ENCODE peak calls at places on chromosomes 7 and 10, in ten cellular contexts. One of them, this sample, is unnamed.

GRCh38 chr10:71011141-71011540 is 122.8 kb upstream of the PCBD1 start:
- DNase-seq in activated T-cell treated with anti-CD3 and anti-CD28 coated beads for 4 hours: no peak
- DNase-seq in astrocyte of the spinal cord: no peak
- DNase-seq in activated CD4-positive, alpha-beta T cell treated with anti-CD3 and anti-CD28 coated beads, Interleukin-2, amount 10 ng/mL, durations not matched to agents 24 days and 14 days: no peak
- DNase-seq in activated T-helper 1 cell treated with Interleukin-2 at 50 U/mL for 16 hours: no peak
- DNase-seq in stimulated activated CD4-positive, alpha-beta T cell treated with anti-CD3 and anti-CD28 coated beads, Interleukin-4, amount 100 ng/mL, for 24 hours: no peak
- DNase-seq in WERI-Rb-1: no peak
- DNase-seq in esophagus squamous epithelium: no peak
- DNase-seq in kidney tubule cell: no peak
- DNase-seq in CD8-positive, alpha-beta memory T cell: no peak
- DNase-seq in this sample: no peak

GRCh38 chr7:11760372-11760771 is 71.6 kb downstream of the THSD7A start:
- DNase-seq in esophagus squamous epithelium: no peak
- DNase-seq in kidney tubule cell: no peak
- DNase-seq in astrocyte of the spinal cord: no peak
- DNase-seq in WERI-Rb-1: no peak
- DNase-seq in CD8-positive, alpha-beta memory T cell: no peak
- DNase-seq in activated CD4-positive, alpha-beta T cell treated with anti-CD3 and anti-CD28 coated beads, Interleukin-2, amount 10 ng/mL, durations not matched to agents 24 days and 14 days: no peak
- DNase-seq in activated T-cell treated with anti-CD3 and anti-CD28 coated beads for 4 hours: no peak
- DNase-seq in stimulated activated CD4-positive, alpha-beta T cell treated with anti-CD3 and anti-CD28 coated beads, Interleukin-4, amount 100 ng/mL, for 24 hours: no peak
- DNase-seq in activated T-helper 1 cell treated with Interleukin-2 at 50 U/mL for 16 hours: no peak
- DNase-seq in this sample: no peak

GRCh38 chr10:124874-125273 is 10.4 kb upstream of the ZMYND11 start:
- DNase-seq in WERI-Rb-1: no peak
- DNase-seq in CD8-positive, alpha-beta memory T cell: no peak
- DNase-seq in activated T-cell treated with anti-CD3 and anti-CD28 coated beads for 4 hours: no peak
- DNase-seq in activated CD4-positive, alpha-beta T cell treated with anti-CD3 and anti-CD28 coated beads, Interleukin-2, amount 10 ng/mL, durations not matched to agents 24 days and 14 days: no peak
- DNase-seq in esophagus squamous epithelium: no peak
- DNase-seq in activated T-helper 1 cell treated with Interleukin-2 at 50 U/mL for 16 hours: no peak
- DNase-seq in astrocyte of the spinal cord: no peak
- DNase-seq in stimulated activated CD4-positive, alpha-beta T cell treated with anti-CD3 and anti-CD28 coated beads, Interleukin-4, amount 100 ng/mL, for 24 hours: no peak
- DNase-seq in kidney tubule cell: peak
- DNase-seq in this sample: no peak

GRCh38 chr10:14016942-14017341 is 313.8 kb downstream of the FRMD4A start:
- DNase-seq in WERI-Rb-1: no peak
- DNase-seq in esophagus squamous epithelium: no peak
- DNase-seq in activated T-cell treated with anti-CD3 and anti-CD28 coated beads for 4 hours: no peak
- DNase-seq in CD8-positive, alpha-beta memory T cell: no peak
- DNase-seq in stimulated activated CD4-positive, alpha-beta T cell treated with anti-CD3 and anti-CD28 coated beads, Interleukin-4, amount 100 ng/mL, for 24 hours: no peak
- DNase-seq in astrocyte of the spinal cord: no peak
- DNase-seq in kidney tubule cell: no peak
- DNase-seq in activated CD4-positive, alpha-beta T cell treated with anti-CD3 and anti-CD28 coated beads, Interleukin-2, amount 10 ng/mL, durations not matched to agents 24 days and 14 days: no peak
- DNase-seq in activated T-helper 1 cell treated with Interleukin-2 at 50 U/mL for 16 hours: no peak
- DNase-seq in this sample: no peak

GRCh38 chr7:44463169-44463808 is 27.2 kb downstream of the NUDCD3 start:
- DNase-seq in kidney tubule cell: no peak
- DNase-seq in activated T-cell treated with anti-CD3 and anti-CD28 coated beads for 4 hours: no peak
- DNase-seq in CD8-positive, alpha-beta memory T cell: no peak
- DNase-seq in esophagus squamous epithelium: no peak
- DNase-seq in activated T-helper 1 cell treated with Interleukin-2 at 50 U/mL for 16 hours: no peak
- DNase-seq in activated CD4-positive, alpha-beta T cell treated with anti-CD3 and anti-CD28 coated beads, Interleukin-2, amount 10 ng/mL, durations not matched to agents 24 days and 14 days: no peak
- DNase-seq in astrocyte of the spinal cord: peak
- DNase-seq in stimulated activated CD4-positive, alpha-beta T cell treated with anti-CD3 and anti-CD28 coated beads, Interleukin-4, amount 100 ng/mL, for 24 hours: no peak
- DNase-seq in WERI-Rb-1: no peak
- DNase-seq in this sample: no peak

GRCh38 chr7:118436663-118437062 is 212.2 kb downstream of the ANKRD7 start:
- DNase-seq in kidney tubule cell: no peak
- DNase-seq in astrocyte of the spinal cord: no peak
- DNase-seq in CD8-positive, alpha-beta memory T cell: no peak
- DNase-seq in esophagus squamous epithelium: no peak
- DNase-seq in activated T-helper 1 cell treated with Interleukin-2 at 50 U/mL for 16 hours: no peak
- DNase-seq in stimulated activated CD4-positive, alpha-beta T cell treated with anti-CD3 and anti-CD28 coated beads, Interleukin-4, amount 100 ng/mL, for 24 hours: no peak
- DNase-seq in activated T-cell treated with anti-CD3 and anti-CD28 coated beads for 4 hours: no peak
- DNase-seq in WERI-Rb-1: no peak
- DNase-seq in activated CD4-positive, alpha-beta T cell treated with anti-CD3 and anti-CD28 coated beads, Interleukin-2, amount 10 ng/mL, durations not matched to agents 24 days and 14 days: no peak
- DNase-seq in this sample: no peak

GRCh38 chr10:101292194-101293006 is 61.6 kb upstream of the BTRC start:
- DNase-seq in activated T-helper 1 cell treated with Interleukin-2 at 50 U/mL for 16 hours: no peak
- DNase-seq in activated CD4-positive, alpha-beta T cell treated with anti-CD3 and anti-CD28 coated beads, Interleukin-2, amount 10 ng/mL, durations not matched to agents 24 days and 14 days: peak
- DNase-seq in astrocyte of the spinal cord: peak
- DNase-seq in WERI-Rb-1: peak
- DNase-seq in activated T-cell treated with anti-CD3 and anti-CD28 coated beads for 4 hours: no peak
- DNase-seq in esophagus squamous epithelium: no peak
- DNase-seq in stimulated activated CD4-positive, alpha-beta T cell treated with anti-CD3 and anti-CD28 coated beads, Interleukin-4, amount 100 ng/mL, for 24 hours: peak
- DNase-seq in kidney tubule cell: no peak
- DNase-seq in CD8-positive, alpha-beta memory T cell: no peak
- DNase-seq in this sample: no peak

GRCh38 chr10:52106895-52107294 is 207.2 kb upstream of the DKK1 start:
- DNase-seq in activated CD4-positive, alpha-beta T cell treated with anti-CD3 and anti-CD28 coated beads, Interleukin-2, amount 10 ng/mL, durations not matched to agents 24 days and 14 days: no peak
- DNase-seq in astrocyte of the spinal cord: no peak
- DNase-seq in activated T-helper 1 cell treated with Interleukin-2 at 50 U/mL for 16 hours: no peak
- DNase-seq in CD8-positive, alpha-beta memory T cell: no peak
- DNase-seq in esophagus squamous epithelium: no peak
- DNase-seq in kidney tubule cell: no peak
- DNase-seq in stimulated activated CD4-positive, alpha-beta T cell treated with anti-CD3 and anti-CD28 coated beads, Interleukin-4, amount 100 ng/mL, for 24 hours: no peak
- DNase-seq in activated T-cell treated with anti-CD3 and anti-CD28 coated beads for 4 hours: no peak
- DNase-seq in WERI-Rb-1: no peak
- DNase-seq in this sample: no peak

GRCh38 chr7:3787717-3788311 is 486.8 kb downstream of the SDK1 start:
- DNase-seq in esophagus squamous epithelium: no peak
- DNase-seq in activated CD4-positive, alpha-beta T cell treated with anti-CD3 and anti-CD28 coated beads, Interleukin-2, amount 10 ng/mL, durations not matched to agents 24 days and 14 days: no peak
- DNase-seq in activated T-helper 1 cell treated with Interleukin-2 at 50 U/mL for 16 hours: no peak
- DNase-seq in activated T-cell treated with anti-CD3 and anti-CD28 coated beads for 4 hours: no peak
- DNase-seq in astrocyte of the spinal cord: peak
- DNase-seq in CD8-positive, alpha-beta memory T cell: no peak
- DNase-seq in WERI-Rb-1: no peak
- DNase-seq in stimulated activated CD4-positive, alpha-beta T cell treated with anti-CD3 and anti-CD28 coated beads, Interleukin-4, amount 100 ng/mL, for 24 hours: no peak
- DNase-seq in kidney tubule cell: peak
- DNase-seq in this sample: no peak

GRCh38 chr10:12729885-12730284 is 271.6 kb downstream of the CCDC3 start:
- DNase-seq in activated T-helper 1 cell treated with Interleukin-2 at 50 U/mL for 16 hours: no peak
- DNase-seq in esophagus squamous epithelium: no peak
- DNase-seq in kidney tubule cell: no peak
- DNase-seq in activated CD4-positive, alpha-beta T cell treated with anti-CD3 and anti-CD28 coated beads, Interleukin-2, amount 10 ng/mL, durations not matched to agents 24 days and 14 days: no peak
- DNase-seq in activated T-cell treated with anti-CD3 and anti-CD28 coated beads for 4 hours: no peak
- DNase-seq in CD8-positive, alpha-beta memory T cell: no peak
- DNase-seq in stimulated activated CD4-positive, alpha-beta T cell treated with anti-CD3 and anti-CD28 coated beads, Interleukin-4, amount 100 ng/mL, for 24 hours: no peak
- DNase-seq in WERI-Rb-1: peak
- DNase-seq in astrocyte of the spinal cord: no peak
- DNase-seq in this sample: no peak

GRCh38 chr10:50392966-50393718 is 141.8 kb upstream of the ASAH2 start:
- DNase-seq in activated T-helper 1 cell treated with Interleukin-2 at 50 U/mL for 16 hours: no peak
- DNase-seq in WERI-Rb-1: no peak
- DNase-seq in kidney tubule cell: peak
- DNase-seq in activated T-cell treated with anti-CD3 and anti-CD28 coated beads for 4 hours: no peak
- DNase-seq in stimulated activated CD4-positive, alpha-beta T cell treated with anti-CD3 and anti-CD28 coated beads, Interleukin-4, amount 100 ng/mL, for 24 hours: no peak
- DNase-seq in activated CD4-positive, alpha-beta T cell treated with anti-CD3 and anti-CD28 coated beads, Interleukin-2, amount 10 ng/mL, durations not matched to agents 24 days and 14 days: no peak
- DNase-seq in esophagus squamous epithelium: no peak
- DNase-seq in CD8-positive, alpha-beta memory T cell: no peak
- DNase-seq in astrocyte of the spinal cord: peak
- DNase-seq in this sample: no peak

GRCh38 chr10:61757001-61757400 is 94.3 kb downstream of the CABCOCO1 start:
- DNase-seq in WERI-Rb-1: no peak
- DNase-seq in activated CD4-positive, alpha-beta T cell treated with anti-CD3 and anti-CD28 coated beads, Interleukin-2, amount 10 ng/mL, durations not matched to agents 24 days and 14 days: no peak
- DNase-seq in activated T-cell treated with anti-CD3 and anti-CD28 coated beads for 4 hours: no peak
- DNase-seq in esophagus squamous epithelium: no peak
- DNase-seq in stimulated activated CD4-positive, alpha-beta T cell treated with anti-CD3 and anti-CD28 coated beads, Interleukin-4, amount 100 ng/mL, for 24 hours: no peak
- DNase-seq in kidney tubule cell: no peak
- DNase-seq in CD8-positive, alpha-beta memory T cell: no peak
- DNase-seq in activated T-helper 1 cell treated with Interleukin-2 at 50 U/mL for 16 hours: no peak
- DNase-seq in astrocyte of the spinal cord: no peak
- DNase-seq in this sample: no peak

GRCh38 chr10:110241841-110242240 is 34.4 kb downstream of the MXI1 start:
- DNase-seq in kidney tubule cell: no peak
- DNase-seq in activated CD4-positive, alpha-beta T cell treated with anti-CD3 and anti-CD28 coated beads, Interleukin-2, amount 10 ng/mL, durations not matched to agents 24 days and 14 days: no peak
- DNase-seq in esophagus squamous epithelium: no peak
- DNase-seq in WERI-Rb-1: no peak
- DNase-seq in stimulated activated CD4-positive, alpha-beta T cell treated with anti-CD3 and anti-CD28 coated beads, Interleukin-4, amount 100 ng/mL, for 24 hours: no peak
- DNase-seq in activated T-cell treated with anti-CD3 and anti-CD28 coated beads for 4 hours: no peak
- DNase-seq in CD8-positive, alpha-beta memory T cell: no peak
- DNase-seq in activated T-helper 1 cell treated with Interleukin-2 at 50 U/mL for 16 hours: no peak
- DNase-seq in astrocyte of the spinal cord: no peak
- DNase-seq in this sample: no peak

GRCh38 chr10:129702605-129703004 is 235.6 kb downstream of the MGMT start:
- DNase-seq in activated T-cell treated with anti-CD3 and anti-CD28 coated beads for 4 hours: no peak
- DNase-seq in stimulated activated CD4-positive, alpha-beta T cell treated with anti-CD3 and anti-CD28 coated beads, Interleukin-4, amount 100 ng/mL, for 24 hours: no peak
- DNase-seq in esophagus squamous epithelium: no peak
- DNase-seq in astrocyte of the spinal cord: no peak
- DNase-seq in WERI-Rb-1: no peak
- DNase-seq in kidney tubule cell: no peak
- DNase-seq in activated CD4-positive, alpha-beta T cell treated with anti-CD3 and anti-CD28 coated beads, Interleukin-2, amount 10 ng/mL, durations not matched to agents 24 days and 14 days: no peak
- DNase-seq in activated T-helper 1 cell treated with Interleukin-2 at 50 U/mL for 16 hours: no peak
- DNase-seq in CD8-positive, alpha-beta memory T cell: no peak
- DNase-seq in this sample: no peak

GRCh38 chr7:121042899-121043298 is 54.4 kb downstream of the CPED1 start:
- DNase-seq in CD8-positive, alpha-beta memory T cell: no peak
- DNase-seq in activated T-cell treated with anti-CD3 and anti-CD28 coated beads for 4 hours: no peak
- DNase-seq in activated CD4-positive, alpha-beta T cell treated with anti-CD3 and anti-CD28 coated beads, Interleukin-2, amount 10 ng/mL, durations not matched to agents 24 days and 14 days: no peak
- DNase-seq in esophagus squamous epithelium: no peak
- DNase-seq in WERI-Rb-1: no peak
- DNase-seq in activated T-helper 1 cell treated with Interleukin-2 at 50 U/mL for 16 hours: no peak
- DNase-seq in stimulated activated CD4-positive, alpha-beta T cell treated with anti-CD3 and anti-CD28 coated beads, Interleukin-4, amount 100 ng/mL, for 24 hours: no peak
- DNase-seq in kidney tubule cell: no peak
- DNase-seq in astrocyte of the spinal cord: no peak
- DNase-seq in this sample: no peak

GRCh38 chr10:31669367-31669766 is 259.3 kb downstream of the ARHGAP12 start:
- DNase-seq in astrocyte of the spinal cord: no peak
- DNase-seq in activated T-helper 1 cell treated with Interleukin-2 at 50 U/mL for 16 hours: no peak
- DNase-seq in activated T-cell treated with anti-CD3 and anti-CD28 coated beads for 4 hours: no peak
- DNase-seq in esophagus squamous epithelium: no peak
- DNase-seq in stimulated activated CD4-positive, alpha-beta T cell treated with anti-CD3 and anti-CD28 coated beads, Interleukin-4, amount 100 ng/mL, for 24 hours: no peak
- DNase-seq in CD8-positive, alpha-beta memory T cell: no peak
- DNase-seq in activated CD4-positive, alpha-beta T cell treated with anti-CD3 and anti-CD28 coated beads, Interleukin-2, amount 10 ng/mL, durations not matched to agents 24 days and 14 days: no peak
- DNase-seq in kidney tubule cell: no peak
- DNase-seq in WERI-Rb-1: no peak
- DNase-seq in this sample: no peak

GRCh38 chr7:79785556-79785955 is 332.1 kb upstream of the MAGI2 start:
- DNase-seq in WERI-Rb-1: no peak
- DNase-seq in stimulated activated CD4-positive, alpha-beta T cell treated with anti-CD3 and anti-CD28 coated beads, Interleukin-4, amount 100 ng/mL, for 24 hours: no peak
- DNase-seq in activated T-helper 1 cell treated with Interleukin-2 at 50 U/mL for 16 hours: no peak
- DNase-seq in kidney tubule cell: no peak
- DNase-seq in CD8-positive, alpha-beta memory T cell: no peak
- DNase-seq in activated T-cell treated with anti-CD3 and anti-CD28 coated beads for 4 hours: no peak
- DNase-seq in astrocyte of the spinal cord: no peak
- DNase-seq in activated CD4-positive, alpha-beta T cell treated with anti-CD3 and anti-CD28 coated beads, Interleukin-2, amount 10 ng/mL, durations not matched to agents 24 days and 14 days: no peak
- DNase-seq in esophagus squamous epithelium: no peak
- DNase-seq in this sample: no peak

GRCh38 chr10:28087675-28088351 is 88.9 kb upstream of the ODAD2 start:
- DNase-seq in stimulated activated CD4-positive, alpha-beta T cell treated with anti-CD3 and anti-CD28 coated beads, Interleukin-4, amount 100 ng/mL, for 24 hours: peak
- DNase-seq in activated T-cell treated with anti-CD3 and anti-CD28 coated beads for 4 hours: no peak
- DNase-seq in activated T-helper 1 cell treated with Interleukin-2 at 50 U/mL for 16 hours: no peak
- DNase-seq in kidney tubule cell: peak
- DNase-seq in WERI-Rb-1: no peak
- DNase-seq in CD8-positive, alpha-beta memory T cell: no peak
- DNase-seq in esophagus squamous epithelium: no peak
- DNase-seq in astrocyte of the spinal cord: peak
- DNase-seq in activated CD4-positive, alpha-beta T cell treated with anti-CD3 and anti-CD28 coated beads, Interleukin-2, amount 10 ng/mL, durations not matched to agents 24 days and 14 days: peak
- DNase-seq in this sample: no peak

GRCh38 chr10:10160821-10161312 is 856.8 kb upstream of the CELF2 start:
- DNase-seq in esophagus squamous epithelium: no peak
- DNase-seq in kidney tubule cell: no peak
- DNase-seq in activated T-cell treated with anti-CD3 and anti-CD28 coated beads for 4 hours: no peak
- DNase-seq in WERI-Rb-1: no peak
- DNase-seq in activated CD4-positive, alpha-beta T cell treated with anti-CD3 and anti-CD28 coated beads, Interleukin-2, amount 10 ng/mL, durations not matched to agents 24 days and 14 days: no peak
- DNase-seq in activated T-helper 1 cell treated with Interleukin-2 at 50 U/mL for 16 hours: no peak
- DNase-seq in CD8-positive, alpha-beta memory T cell: no peak
- DNase-seq in stimulated activated CD4-positive, alpha-beta T cell treated with anti-CD3 and anti-CD28 coated beads, Interleukin-4, amount 100 ng/mL, for 24 hours: no peak
- DNase-seq in astrocyte of the spinal cord: no peak
- DNase-seq in this sample: no peak

GRCh38 chr10:108338146-108338545 is 1173.6 kb upstream of the SORCS1 start:
- DNase-seq in activated CD4-positive, alpha-beta T cell treated with anti-CD3 and anti-CD28 coated beads, Interleukin-2, amount 10 ng/mL, durations not matched to agents 24 days and 14 days: no peak
- DNase-seq in astrocyte of the spinal cord: no peak
- DNase-seq in esophagus squamous epithelium: no peak
- DNase-seq in kidney tubule cell: no peak
- DNase-seq in CD8-positive, alpha-beta memory T cell: no peak
- DNase-seq in WERI-Rb-1: no peak
- DNase-seq in activated T-cell treated with anti-CD3 and anti-CD28 coated beads for 4 hours: no peak
- DNase-seq in activated T-helper 1 cell treated with Interleukin-2 at 50 U/mL for 16 hours: no peak
- DNase-seq in stimulated activated CD4-positive, alpha-beta T cell treated with anti-CD3 and anti-CD28 coated beads, Interleukin-4, amount 100 ng/mL, for 24 hours: no peak
- DNase-seq in this sample: no peak

GRCh38 chr7:125253454-125254182 is 324.0 kb upstream of the POT1 start:
- DNase-seq in activated T-cell treated with anti-CD3 and anti-CD28 coated beads for 4 hours: no peak
- DNase-seq in CD8-positive, alpha-beta memory T cell: no peak
- DNase-seq in activated T-helper 1 cell treated with Interleukin-2 at 50 U/mL for 16 hours: no peak
- DNase-seq in esophagus squamous epithelium: no peak
- DNase-seq in kidney tubule cell: peak
- DNase-seq in activated CD4-positive, alpha-beta T cell treated with anti-CD3 and anti-CD28 coated beads, Interleukin-2, amount 10 ng/mL, durations not matched to agents 24 days and 14 days: no peak
- DNase-seq in astrocyte of the spinal cord: no peak
- DNase-seq in WERI-Rb-1: no peak
- DNase-seq in stimulated activated CD4-positive, alpha-beta T cell treated with anti-CD3 and anti-CD28 coated beads, Interleukin-4, amount 100 ng/mL, for 24 hours: no peak
- DNase-seq in this sample: no peak

GRCh38 chr7:34928052-34928451 is 109.2 kb downstream of the DPY19L1 start:
- DNase-seq in CD8-positive, alpha-beta memory T cell: peak
- DNase-seq in astrocyte of the spinal cord: peak
- DNase-seq in WERI-Rb-1: peak
- DNase-seq in activated T-cell treated with anti-CD3 and anti-CD28 coated beads for 4 hours: no peak
- DNase-seq in activated CD4-positive, alpha-beta T cell treated with anti-CD3 and anti-CD28 coated beads, Interleukin-2, amount 10 ng/mL, durations not matched to agents 24 days and 14 days: peak
- DNase-seq in stimulated activated CD4-positive, alpha-beta T cell treated with anti-CD3 and anti-CD28 coated beads, Interleukin-4, amount 100 ng/mL, for 24 hours: peak
- DNase-seq in kidney tubule cell: peak
- DNase-seq in esophagus squamous epithelium: no peak
- DNase-seq in activated T-helper 1 cell treated with Interleukin-2 at 50 U/mL for 16 hours: no peak
- DNase-seq in this sample: no peak

GRCh38 chr10:25117757-25118156 is 57.0 kb upstream of the GPR158 start:
- DNase-seq in activated T-cell treated with anti-CD3 and anti-CD28 coated beads for 4 hours: no peak
- DNase-seq in CD8-positive, alpha-beta memory T cell: no peak
- DNase-seq in activated CD4-positive, alpha-beta T cell treated with anti-CD3 and anti-CD28 coated beads, Interleukin-2, amount 10 ng/mL, durations not matched to agents 24 days and 14 days: no peak
- DNase-seq in kidney tubule cell: no peak
- DNase-seq in WERI-Rb-1: no peak
- DNase-seq in activated T-helper 1 cell treated with Interleukin-2 at 50 U/mL for 16 hours: no peak
- DNase-seq in astrocyte of the spinal cord: no peak
- DNase-seq in esophagus squamous epithelium: no peak
- DNase-seq in stimulated activated CD4-positive, alpha-beta T cell treated with anti-CD3 and anti-CD28 coated beads, Interleukin-4, amount 100 ng/mL, for 24 hours: no peak
- DNase-seq in this sample: no peak

GRCh38 chr10:86967481-86967941 is 771 bp upstream of the ADIRF start:
- DNase-seq in activated T-helper 1 cell treated with Interleukin-2 at 50 U/mL for 16 hours: no peak
- DNase-seq in stimulated activated CD4-positive, alpha-beta T cell treated with anti-CD3 and anti-CD28 coated beads, Interleukin-4, amount 100 ng/mL, for 24 hours: peak
- DNase-seq in WERI-Rb-1: no peak
- DNase-seq in CD8-positive, alpha-beta memory T cell: no peak
- DNase-seq in esophagus squamous epithelium: no peak
- DNase-seq in astrocyte of the spinal cord: no peak
- DNase-seq in kidney tubule cell: no peak
- DNase-seq in activated T-cell treated with anti-CD3 and anti-CD28 coated beads for 4 hours: no peak
- DNase-seq in activated CD4-positive, alpha-beta T cell treated with anti-CD3 and anti-CD28 coated beads, Interleukin-2, amount 10 ng/mL, durations not matched to agents 24 days and 14 days: no peak
- DNase-seq in this sample: no peak

GRCh38 chr7:92634924-92635519 is 44.8 kb upstream of the FAM133B start:
- DNase-seq in activated T-cell treated with anti-CD3 and anti-CD28 coated beads for 4 hours: no peak
- DNase-seq in esophagus squamous epithelium: no peak
- DNase-seq in activated CD4-positive, alpha-beta T cell treated with anti-CD3 and anti-CD28 coated beads, Interleukin-2, amount 10 ng/mL, durations not matched to agents 24 days and 14 days: peak
- DNase-seq in kidney tubule cell: peak
- DNase-seq in CD8-positive, alpha-beta memory T cell: no peak
- DNase-seq in activated T-helper 1 cell treated with Interleukin-2 at 50 U/mL for 16 hours: no peak
- DNase-seq in WERI-Rb-1: peak
- DNase-seq in stimulated activated CD4-positive, alpha-beta T cell treated with anti-CD3 and anti-CD28 coated beads, Interleukin-4, amount 100 ng/mL, for 24 hours: peak
- DNase-seq in astrocyte of the spinal cord: peak
- DNase-seq in this sample: no peak

GRCh38 chr10:59434463-59435326 is 72.3 kb upstream of the FAM13C start:
- DNase-seq in activated T-cell treated with anti-CD3 and anti-CD28 coated beads for 4 hours: no peak
- DNase-seq in astrocyte of the spinal cord: peak
- DNase-seq in WERI-Rb-1: no peak
- DNase-seq in esophagus squamous epithelium: no peak
- DNase-seq in activated T-helper 1 cell treated with Interleukin-2 at 50 U/mL for 16 hours: no peak
- DNase-seq in CD8-positive, alpha-beta memory T cell: no peak
- DNase-seq in activated CD4-positive, alpha-beta T cell treated with anti-CD3 and anti-CD28 coated beads, Interleukin-2, amount 10 ng/mL, durations not matched to agents 24 days and 14 days: no peak
- DNase-seq in kidney tubule cell: peak
- DNase-seq in stimulated activated CD4-positive, alpha-beta T cell treated with anti-CD3 and anti-CD28 coated beads, Interleukin-4, amount 100 ng/mL, for 24 hours: no peak
- DNase-seq in this sample: no peak

GRCh38 chr7:50497068-50497642 is 47.0 kb upstream of the FIGNL1 start:
- DNase-seq in astrocyte of the spinal cord: peak
- DNase-seq in activated T-helper 1 cell treated with Interleukin-2 at 50 U/mL for 16 hours: no peak
- DNase-seq in CD8-positive, alpha-beta memory T cell: no peak
- DNase-seq in kidney tubule cell: no peak
- DNase-seq in WERI-Rb-1: no peak
- DNase-seq in activated CD4-positive, alpha-beta T cell treated with anti-CD3 and anti-CD28 coated beads, Interleukin-2, amount 10 ng/mL, durations not matched to agents 24 days and 14 days: no peak
- DNase-seq in activated T-cell treated with anti-CD3 and anti-CD28 coated beads for 4 hours: no peak
- DNase-seq in esophagus squamous epithelium: no peak
- DNase-seq in stimulated activated CD4-positive, alpha-beta T cell treated with anti-CD3 and anti-CD28 coated beads, Interleukin-4, amount 100 ng/mL, for 24 hours: no peak
- DNase-seq in this sample: no peak

GRCh38 chr10:95906675-95907453 is 911 bp upstream of the CC2D2B start:
- DNase-seq in WERI-Rb-1: peak
- DNase-seq in activated T-helper 1 cell treated with Interleukin-2 at 50 U/mL for 16 hours: no peak
- DNase-seq in activated T-cell treated with anti-CD3 and anti-CD28 coated beads for 4 hours: peak
- DNase-seq in stimulated activated CD4-positive, alpha-beta T cell treated with anti-CD3 and anti-CD28 coated beads, Interleukin-4, amount 100 ng/mL, for 24 hours: peak
- DNase-seq in CD8-positive, alpha-beta memory T cell: no peak
- DNase-seq in kidney tubule cell: peak
- DNase-seq in activated CD4-positive, alpha-beta T cell treated with anti-CD3 and anti-CD28 coated beads, Interleukin-2, amount 10 ng/mL, durations not matched to agents 24 days and 14 days: peak
- DNase-seq in esophagus squamous epithelium: no peak
- DNase-seq in astrocyte of the spinal cord: peak
- DNase-seq in this sample: no peak